ENCODE peak calls at places on chromosomes 6 and 20, in four cellular contexts. A is H9, C is mesendoderm, R is IMR-90. B is an unnamed sample.

GRCh38 chr20:49737260-49737659 is 23.6 kb upstream of the B4GALT5 start:
- DNase-seq in A (no peak), C (no peak), R (no peak), B (no peak)

GRCh38 chr6:44093066-44093465 is 34.2 kb downstream of the MRPL14 start:
- DNase-seq in A (no peak), C (no peak), R (no peak), B (no peak)

GRCh38 chr20:47674686-47675085 is 110.6 kb downstream of the SULF2 start:
- DNase-seq in A (no peak), C (no peak), R (no peak), B (no peak)

GRCh38 chr6:56381852-56382251 is 134.5 kb upstream of the COL21A1 start:
- DNase-seq in A (no peak), C (no peak), R (peak), B (no peak)

GRCh38 chr6:220736-221475 is 71.4 kb upstream of the DUSP22 start:
- DNase-seq in A (no peak), C (no peak), R (peak), B (no peak)

GRCh38 chr6:11727995-11728961 is 50.3 kb downstream of the ADTRP start:
- DNase-seq in A (no peak), C (no peak), R (no peak), B (no peak)

GRCh38 chr20:58349586-58349985 is 39.4 kb upstream of the VAPB start:
- DNase-seq in A (no peak), C (no peak), R (peak), B (no peak)

GRCh38 chr6:69019832-69020231 is 384.8 kb downstream of the ADGRB3 start:
- DNase-seq in A (no peak), C (peak), R (peak), B (no peak)

GRCh38 chr6:37204014-37204751 is 34.2 kb downstream of the PIM1 start:
- DNase-seq in A (no peak), C (no peak), R (peak), B (no peak)

GRCh38 chr6:126123226-126123625 is 136.9 kb downstream of the TRMT11 start:
- DNase-seq in A (no peak), C (peak), R (peak), B (no peak)

GRCh38 chr6:160428069-160428430 is 79.9 kb downstream of the SLC22A3 start:
- DNase-seq in A (no peak), C (no peak), R (no peak), B (no peak)

GRCh38 chr20:51531141-51531710 is 11.3 kb downstream of the NFATC2 start:
- DNase-seq in A (no peak), C (no peak), R (peak), B (no peak)

GRCh38 chr6:168703970-168704369 is 263.0 kb downstream of the SMOC2 start:
- DNase-seq in A (no peak), C (no peak), R (no peak), B (no peak)

GRCh38 chr6:31350973-31351733 is 5.8 kb downstream of the HLA-B start:
- DNase-seq in A (no peak), C (no peak), R (no peak), B (no peak)

GRCh38 chr20:59459586-59459985 is 144.8 kb upstream of the PHACTR3 start:
- DNase-seq in A (no peak), C (no peak), R (no peak), B (no peak)

GRCh38 chr20:51560550-51561307 is 18.2 kb upstream of the NFATC2 start:
- DNase-seq in A (no peak), C (no peak), R (peak), B (no peak)

GRCh38 chr20:61508301-61508700 is 256.2 kb downstream of the CDH4 start:
- DNase-seq in A (no peak), C (no peak), R (no peak), B (no peak)

GRCh38 chr20:768426-768978 is at the start of gene SLC52A3:
- DNase-seq in A (peak), C (peak), R (no peak), B (peak)

GRCh38 chr6:36765190-36765941 is 67.7 kb downstream of the RAB44 start:
- DNase-seq in A (no peak), C (no peak), R (no peak), B (no peak)

GRCh38 chr20:4813839-4814695 is 92.4 kb downstream of the PRND start:
- DNase-seq in A (no peak), C (peak), R (no peak), B (no peak)

GRCh38 chr20:56893206-56893605 is 264.1 kb downstream of the TFAP2C start:
- DNase-seq in A (peak), C (peak), R (no peak), B (no peak)

GRCh38 chr20:8535403-8536003 is 403.4 kb downstream of the PLCB1 start:
- DNase-seq in A (no peak), C (peak), R (no peak), B (no peak)

DNA sequence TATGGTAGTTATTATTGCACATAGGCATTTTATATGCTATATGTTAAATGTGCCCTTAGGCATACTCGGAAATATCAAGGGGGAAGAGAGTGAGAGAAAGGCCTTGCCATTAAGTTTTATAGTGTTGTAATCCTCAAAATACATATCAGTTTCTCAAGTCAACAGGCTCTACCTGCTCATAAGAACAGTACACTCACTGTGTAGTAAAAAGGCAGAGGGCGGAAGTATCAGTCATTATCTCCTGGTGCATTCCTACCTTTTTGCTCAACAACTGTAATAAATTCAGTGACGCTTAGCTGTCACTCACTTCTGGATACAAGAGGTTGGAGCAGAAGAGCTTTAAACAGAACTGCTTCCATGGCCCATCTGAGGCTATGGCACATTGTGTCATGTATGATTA is 33.9 kb upstream of the ME1 start:
- DNase-seq in A (no peak), C (no peak), R (no peak), B (no peak)
- H3K56ac ChIP-seq in A (no peak), C (no peak), R (no peak), B (no peak)

DNA sequence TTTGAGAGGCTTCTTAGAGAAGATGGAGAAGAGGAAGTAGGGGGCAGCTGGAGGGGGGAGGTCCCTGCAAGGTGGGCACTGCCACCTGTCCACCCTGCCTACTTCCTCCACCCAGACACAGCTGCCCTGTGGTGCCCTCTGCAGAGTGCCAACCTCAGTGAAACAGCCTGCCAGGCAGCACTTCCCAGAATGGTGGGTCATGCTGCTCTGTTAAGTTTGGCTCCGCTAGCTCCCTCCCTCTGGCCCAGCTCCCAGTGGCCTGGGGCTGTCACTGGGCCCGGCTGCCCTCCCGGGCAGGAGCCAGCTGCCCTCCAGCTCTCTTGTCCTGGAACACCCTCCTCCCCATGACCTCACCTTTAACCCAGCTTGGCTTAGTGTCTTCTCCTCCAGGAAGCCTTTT is 5.1 kb upstream of the EPB41L1 start:
- DNase-seq in A (no peak), C (no peak), R (no peak), B (no peak)
- H3K56ac ChIP-seq in A (no peak), C (no peak), R (no peak), B (no peak)

GRCh38 chr6:164109770-164110140 is 695.2 kb downstream of the QKI start:
- DNase-seq in A (peak), C (peak), R (no peak), B (peak)
- H3K56ac ChIP-seq in A (no peak), C (no peak), R (no peak), B (no peak)

GRCh38 chr6:25177629-25178028 is 101.5 kb upstream of the CARMIL1 start:
- DNase-seq in A (no peak), C (no peak), R (no peak), B (no peak)

GRCh38 chr6:25176466-25176865 is 102.7 kb upstream of the CARMIL1 start:
- DNase-seq in A (no peak), C (no peak), R (no peak), B (no peak)

GRCh38 chr6:25180630-25181375 is 98.4 kb upstream of the CARMIL1 start:
- DNase-seq in A (no peak), C (no peak), R (no peak), B (no peak)

GRCh38 chr6:25179051-25179778 is 100.0 kb upstream of the CARMIL1 start:
- DNase-seq in A (no peak), C (no peak), R (peak), B (no peak)

GRCh38 chr6:25178336-25178735 is 100.8 kb upstream of the CARMIL1 start:
- DNase-seq in A (no peak), C (no peak), R (no peak), B (no peak)
- H3K56ac ChIP-seq in A (no peak), C (no peak), R (peak), B (no peak)

GRCh38 chr20:32252189-32252588 is 25.3 kb upstream of the KIF3B start:
- DNase-seq in A (no peak), C (no peak), R (no peak), B (no peak)
- H3K56ac ChIP-seq in A (no peak), C (no peak), R (no peak), B (no peak)

GRCh38 chr6:147212618-147213017 is 8.4 kb downstream of the STXBP5 start:
- DNase-seq in A (no peak), C (no peak), R (no peak), B (no peak)
- H3K56ac ChIP-seq in A (no peak), C (no peak), R (no peak), B (no peak)

B was measured in H1.